ENCODE peak calls at places on chromosomes 2 and 18, in ten cellular contexts. Z is cardiac fibroblast, P is OCI-LY7, D is omental fat pad, L is kidney epithelial cell, J is tibial artery, I is RWPE1, R is HepG2, K is lower lobe of right lung, S is adrenal gland. Y is an unnamed sample.

GRCh38 chr18:67865400-67865799 is 348.9 kb upstream of the DSEL start:
- DNase-seq in Z (no peak), P (no peak), D (no peak), L (no peak), J (no peak), I (no peak), R (no peak), K (no peak), S (no peak), Y (no peak)

GRCh38 chr2:176188969-176189665 is 649 bp downstream of the HOXD1 start:
- DNase-seq in Z (no peak), P (no peak), D (no peak), L (no peak), J (no peak), I (peak), R (no peak), K (peak), S (no peak), Y (peak)

GRCh38 chr2:174820361-174820760 is 56.1 kb upstream of the CHRNA1 start:
- DNase-seq in Z (no peak), P (no peak), D (no peak), L (no peak), J (no peak), I (no peak), R (no peak), K (no peak), S (no peak), Y (no peak)

GRCh38 chr2:127624321-127625145 is 21.4 kb upstream of the GPR17 start:
- DNase-seq in Z (no peak), P (no peak), D (no peak), L (no peak), J (no peak), I (no peak), R (no peak), K (peak), S (no peak), Y (no peak)

GRCh38 chr18:8948471-8949149 is 153.9 kb upstream of the NDUFV2 start:
- DNase-seq in Z (peak), P (peak), D (no peak), L (peak), J (no peak), I (peak), R (no peak), K (no peak), S (no peak), Y (no peak)

GRCh38 chr18:79939096-79939495 is 12.4 kb downstream of the SLC66A2 start:
- DNase-seq in Z (no peak), P (no peak), D (no peak), L (no peak), J (no peak), I (no peak), R (no peak), K (peak), S (no peak), Y (no peak)

GRCh38 chr2:86037795-86038192 is 67.9 kb downstream of the POLR1A start:
- DNase-seq in Z (no peak), P (peak), D (peak), L (no peak), J (no peak), I (no peak), R (no peak), K (no peak), S (no peak), Y (no peak)

GRCh38 chr2:46845542-46846453 is 69.8 kb downstream of the MCFD2 start:
- DNase-seq in Z (peak), P (no peak), D (no peak), L (no peak), J (no peak), I (no peak), R (no peak), K (no peak), S (peak), Y (no peak)

GRCh38 chr2:26078939-26079338 is 45.1 kb downstream of the RAB10 start:
- DNase-seq in Z (no peak), P (no peak), D (no peak), L (no peak), J (no peak), I (no peak), R (no peak), K (no peak), S (no peak), Y (no peak)

GRCh38 chr2:192029089-192029488 is 165.6 kb downstream of the TMEFF2 start:
- DNase-seq in Z (peak), P (peak), D (no peak), L (no peak), J (no peak), I (no peak), R (no peak), K (no peak), S (no peak), Y (peak)

DNA sequence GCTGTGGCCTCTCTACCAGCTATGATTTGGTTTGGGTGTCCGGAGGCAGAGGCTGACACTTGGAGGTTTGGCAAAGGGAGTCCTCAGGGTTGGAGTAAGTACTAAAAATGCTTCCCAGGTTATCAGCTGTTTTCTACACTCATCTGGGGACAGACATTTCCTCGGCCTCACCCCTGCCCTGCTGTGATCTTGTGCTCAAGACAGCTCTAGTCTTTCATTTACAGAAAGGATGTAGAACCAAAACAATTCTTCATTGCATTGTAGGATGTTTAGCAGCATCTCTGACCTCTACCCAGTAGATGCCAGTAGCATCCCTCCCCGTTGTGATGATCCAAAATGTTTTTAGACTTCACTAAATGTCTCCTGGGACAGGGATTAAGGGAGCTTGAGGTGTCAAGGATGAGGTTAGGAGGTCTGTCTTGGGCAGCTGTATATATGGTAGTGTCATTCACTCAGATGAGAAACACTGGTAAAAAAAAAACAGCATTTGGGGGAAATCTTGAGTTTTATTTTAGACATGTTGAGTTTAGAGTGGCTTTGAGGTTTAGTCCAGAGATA is 26.6 kb downstream of the CD28 start:
- DNase-seq in Z (no peak), P (no peak), D (no peak), L (no peak), J (no peak), I (no peak), R (no peak), K (no peak), S (no peak), Y (no peak)
- TF ChIP-seq CTCF in Z (no peak), P (no peak), D (no peak), L (no peak), J (no peak), I (no peak), R (no peak), K (no peak), S (no peak), Y (no peak)

GRCh38 chr18:55475916-55476315 is 112.1 kb downstream of the TCF4 start:
- DNase-seq in Z (no peak), P (no peak), D (no peak), L (no peak), J (no peak), I (no peak), R (no peak), K (no peak), S (no peak), Y (no peak)

GRCh38 chr18:55479656-55480420 is 108.2 kb downstream of the TCF4 start:
- DNase-seq in Z (no peak), P (no peak), D (no peak), L (no peak), J (no peak), I (no peak), R (no peak), K (no peak), S (no peak), Y (no peak)

GRCh38 chr18:55475467-55475866 is 112.5 kb downstream of the TCF4 start:
- DNase-seq in Z (no peak), P (no peak), D (no peak), L (no peak), J (no peak), I (no peak), R (no peak), K (no peak), S (no peak), Y (no peak)

GRCh38 chr18:55478301-55478660 is 109.7 kb downstream of the TCF4 start:
- DNase-seq in Z (peak), P (no peak), D (no peak), L (no peak), J (no peak), I (no peak), R (no peak), K (no peak), S (no peak), Y (no peak)

DNA sequence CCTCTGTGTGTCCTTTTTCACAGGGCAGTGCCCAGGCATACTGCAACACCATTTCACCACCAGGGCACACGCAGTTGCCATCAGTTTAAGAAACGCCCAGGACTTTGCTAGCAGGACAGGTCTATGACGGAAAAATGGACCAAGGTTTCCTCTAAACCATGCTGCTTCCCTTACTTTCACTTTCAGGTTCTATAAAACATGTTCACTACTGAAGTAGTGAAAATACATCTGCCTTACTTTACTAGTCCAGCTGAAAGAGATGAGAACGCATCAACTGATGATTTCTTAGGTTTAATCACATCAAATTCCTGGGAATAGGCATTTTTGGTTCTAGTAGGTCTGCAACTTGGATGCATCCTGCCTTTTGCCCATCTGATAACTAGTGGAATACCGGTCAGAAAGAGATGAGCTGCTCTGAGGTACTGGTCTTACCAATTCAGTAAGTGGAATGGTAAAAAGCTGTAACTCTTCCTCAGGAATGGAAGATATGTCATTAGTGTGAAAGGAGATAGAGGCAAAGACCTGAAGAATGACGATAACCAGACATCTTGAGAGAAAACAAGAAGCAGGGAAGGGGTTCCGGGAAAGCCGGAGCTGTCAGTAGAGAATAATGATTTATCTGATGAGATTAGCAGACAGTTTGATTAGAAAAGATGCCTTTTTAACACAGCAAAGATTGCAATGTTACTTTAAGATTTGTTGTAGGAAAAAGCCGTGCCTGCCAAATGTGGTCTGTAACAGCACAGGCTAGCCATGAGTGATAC is 110.3 kb downstream of the TCF4 start:
- DNase-seq in Z (peak), P (peak), D (no peak), L (peak), J (peak), I (peak), R (no peak), K (no peak), S (peak), Y (no peak)
- TF ChIP-seq CTCF in Z (peak), P (no peak), D (no peak), L (peak), J (peak), I (no peak), R (no peak), K (peak), S (no peak), Y (no peak)

GRCh38 chr2:143121957-143122356 is 7.3 kb upstream of the ARHGAP15 start:
- DNase-seq in Z (no peak), P (no peak), D (no peak), L (no peak), J (no peak), I (no peak), R (no peak), K (no peak), S (no peak), Y (no peak)
- TF ChIP-seq CTCF in Z (no peak), P (no peak), D (no peak), L (no peak), J (no peak), I (no peak), R (no peak), K (no peak), S (no peak), Y (no peak)

GRCh38 chr18:43648002-43648401 is 370.7 kb upstream of the SYT4 start:
- DNase-seq in Z (no peak), P (no peak), D (no peak), L (no peak), J (no peak), I (no peak), R (no peak), K (no peak), S (no peak), Y (no peak)
- TF ChIP-seq CTCF in Z (no peak), P (no peak), D (no peak), L (no peak), J (no peak), I (no peak), R (no peak), K (no peak), S (no peak), Y (no peak)

GRCh38 chr2:142983174-142983573 is 105.7 kb downstream of the KYNU start:
- DNase-seq in Z (no peak), P (no peak), D (no peak), L (no peak), J (no peak), I (no peak), R (no peak), K (no peak), S (no peak), Y (no peak)

GRCh38 chr2:142984657-142985056 is 107.2 kb downstream of the KYNU start:
- DNase-seq in Z (no peak), P (no peak), D (no peak), L (no peak), J (no peak), I (no peak), R (no peak), K (no peak), S (no peak), Y (no peak)

GRCh38 chr2:142975239-142975638 is 97.8 kb downstream of the KYNU start:
- DNase-seq in Z (no peak), P (no peak), D (no peak), L (no peak), J (no peak), I (no peak), R (no peak), K (no peak), S (no peak), Y (no peak)

GRCh38 chr2:142981069-142981378 is 103.6 kb downstream of the KYNU start:
- DNase-seq in Z (no peak), P (no peak), D (no peak), L (no peak), J (no peak), I (no peak), R (no peak), K (no peak), S (no peak), Y (no peak)

DNA sequence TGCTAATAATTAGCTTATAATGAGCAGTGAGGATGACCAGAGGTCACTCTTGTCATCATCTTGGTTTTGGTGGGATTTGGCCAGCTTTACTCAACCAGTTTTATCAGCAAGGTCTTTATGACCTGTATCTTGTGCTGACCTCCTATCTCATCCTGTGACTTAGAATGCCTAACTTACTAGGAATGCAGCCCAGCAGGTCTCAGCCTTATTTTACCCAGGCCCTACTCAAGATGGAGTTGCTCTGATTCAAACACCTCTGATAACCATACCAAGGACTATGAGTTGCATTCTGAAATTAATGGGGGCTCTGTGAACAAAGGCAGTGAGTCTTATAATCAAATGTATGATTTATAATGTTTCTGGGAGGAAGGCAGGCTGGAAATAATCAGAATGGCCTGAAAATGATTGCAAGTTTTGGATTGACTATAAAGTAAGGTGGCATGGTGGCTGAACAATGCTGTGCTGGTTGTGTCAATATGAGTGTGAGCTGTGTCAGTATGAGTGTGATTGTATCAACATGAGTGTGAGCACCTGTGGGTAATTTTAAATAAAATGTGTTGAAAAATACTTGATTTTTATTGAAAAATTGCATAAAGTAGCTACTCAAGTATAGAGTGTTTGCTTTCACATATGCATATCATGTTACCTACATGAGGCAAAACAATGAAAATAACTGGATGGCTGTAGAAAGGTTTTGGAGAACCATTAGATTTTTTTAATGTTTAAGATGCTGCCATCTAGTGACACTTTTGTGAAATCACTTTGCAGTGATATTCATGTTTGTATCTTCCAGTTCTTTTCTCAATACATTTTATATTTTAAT is 103.0 kb downstream of the KYNU start:
- DNase-seq in Z (peak), P (peak), D (no peak), L (no peak), J (no peak), I (no peak), R (peak), K (no peak), S (no peak), Y (no peak)
- TF ChIP-seq CTCF in Z (peak), P (peak), D (no peak), L (peak), J (peak), I (peak), R (peak), K (peak), S (peak), Y (peak)